ENCODE peak calls at places on chromosomes 3 and 15, in six cellular contexts. One of them, this sample, is unnamed.

GRCh38 chr3:120875989-120876388 is 32.0 kb upstream of the STXBP5L start:
- DNase-seq in COLO829: no peak
- DNase-seq in MV-4-11: no peak
- DNase-seq in cardiac septum: no peak
- DNase-seq in keratinocyte: no peak
- DNase-seq in A549: no peak
- DNase-seq in this sample: no peak

GRCh38 chr3:175956964-175957363 is 1097.8 kb downstream of the NAALADL2 start:
- DNase-seq in COLO829: peak
- DNase-seq in MV-4-11: peak
- DNase-seq in cardiac septum: no peak
- DNase-seq in keratinocyte: no peak
- DNase-seq in A549: no peak
- DNase-seq in this sample: no peak

GRCh38 chr15:101118116-101118515 is 133.7 kb downstream of the CHSY1 start:
- DNase-seq in COLO829: no peak
- DNase-seq in MV-4-11: no peak
- DNase-seq in cardiac septum: no peak
- DNase-seq in keratinocyte: no peak
- DNase-seq in A549: no peak
- DNase-seq in this sample: no peak

GRCh38 chr15:48149858-48150257 is 28.2 kb downstream of the MYEF2 start:
- DNase-seq in COLO829: no peak
- DNase-seq in MV-4-11: no peak
- DNase-seq in cardiac septum: no peak
- DNase-seq in keratinocyte: peak
- DNase-seq in A549: no peak
- DNase-seq in this sample: no peak

GRCh38 chr3:195709676-195710085 is 11.1 kb upstream of the MUC20 start:
- DNase-seq in COLO829: no peak
- DNase-seq in MV-4-11: no peak
- DNase-seq in cardiac septum: no peak
- DNase-seq in keratinocyte: no peak
- DNase-seq in A549: no peak
- DNase-seq in this sample: no peak

GRCh38 chr3:153399636-153400035 is 237.6 kb downstream of the RAP2B start:
- DNase-seq in COLO829: no peak
- DNase-seq in MV-4-11: no peak
- DNase-seq in cardiac septum: no peak
- DNase-seq in keratinocyte: no peak
- DNase-seq in A549: no peak
- DNase-seq in this sample: no peak

GRCh38 chr3:108106031-108106430 is 15.2 kb upstream of the CD47 start:
- DNase-seq in COLO829: no peak
- DNase-seq in MV-4-11: no peak
- DNase-seq in cardiac septum: no peak
- DNase-seq in keratinocyte: no peak
- DNase-seq in A549: no peak
- DNase-seq in this sample: no peak

GRCh38 chr3:107753494-107753893 is 230.7 kb downstream of the BBX start:
- DNase-seq in COLO829: peak
- DNase-seq in MV-4-11: peak
- DNase-seq in cardiac septum: no peak
- DNase-seq in keratinocyte: peak
- DNase-seq in A549: peak
- DNase-seq in this sample: no peak

GRCh38 chr3:53668872-53669271 is 174.5 kb downstream of the CACNA1D start:
- DNase-seq in COLO829: peak
- DNase-seq in MV-4-11: no peak
- DNase-seq in cardiac septum: no peak
- DNase-seq in keratinocyte: no peak
- DNase-seq in A549: no peak
- DNase-seq in this sample: no peak

GRCh38 chr3:160132226-160132625 is 93.0 kb upstream of the C3orf80 start:
- DNase-seq in COLO829: no peak
- DNase-seq in MV-4-11: no peak
- DNase-seq in cardiac septum: no peak
- DNase-seq in keratinocyte: no peak
- DNase-seq in A549: no peak
- DNase-seq in this sample: no peak

GRCh38 chr15:59208850-59209249 is 2.2 kb downstream of the LDHAL6B start:
- DNase-seq in COLO829: no peak
- DNase-seq in MV-4-11: no peak
- DNase-seq in cardiac septum: no peak
- DNase-seq in keratinocyte: no peak
- DNase-seq in A549: no peak
- DNase-seq in this sample: no peak

GRCh38 chr15:69568621-69569020 is 116.0 kb downstream of the RPLP1 start:
- DNase-seq in COLO829: no peak
- DNase-seq in MV-4-11: no peak
- DNase-seq in cardiac septum: no peak
- DNase-seq in keratinocyte: no peak
- DNase-seq in A549: no peak
- DNase-seq in this sample: peak

GRCh38 chr3:43759297-43759782 is 68.6 kb downstream of the ABHD5 start:
- DNase-seq in COLO829: no peak
- DNase-seq in MV-4-11: no peak
- DNase-seq in cardiac septum: no peak
- DNase-seq in keratinocyte: no peak
- DNase-seq in A549: peak
- DNase-seq in this sample: no peak

GRCh38 chr3:3443482-3443881 is 264.0 kb upstream of the CRBN start:
- DNase-seq in COLO829: no peak
- DNase-seq in MV-4-11: peak
- DNase-seq in cardiac septum: no peak
- DNase-seq in keratinocyte: no peak
- DNase-seq in A549: no peak
- DNase-seq in this sample: no peak

GRCh38 chr15:82944840-82945239 is 7.7 kb downstream of the HOMER2 start:
- DNase-seq in COLO829: no peak
- DNase-seq in MV-4-11: peak
- DNase-seq in cardiac septum: no peak
- DNase-seq in keratinocyte: no peak
- DNase-seq in A549: no peak
- DNase-seq in this sample: no peak

GRCh38 chr3:30448946-30449686 is 157.3 kb upstream of the TGFBR2 start:
- DNase-seq in COLO829: peak
- DNase-seq in MV-4-11: no peak
- DNase-seq in cardiac septum: no peak
- DNase-seq in keratinocyte: no peak
- DNase-seq in A549: no peak
- DNase-seq in this sample: no peak

GRCh38 chr3:122635789-122636188 is 44.9 kb upstream of the PARP14 start:
- DNase-seq in COLO829: no peak
- DNase-seq in MV-4-11: no peak
- DNase-seq in cardiac septum: no peak
- DNase-seq in keratinocyte: peak
- DNase-seq in A549: no peak
- DNase-seq in this sample: no peak

GRCh38 chr15:62938825-62939224 is 103.7 kb upstream of the TPM1 start:
- DNase-seq in COLO829: no peak
- DNase-seq in MV-4-11: peak
- DNase-seq in cardiac septum: no peak
- DNase-seq in keratinocyte: no peak
- DNase-seq in A549: no peak
- DNase-seq in this sample: no peak

GRCh38 chr3:9778102-9778501 is 8.4 kb upstream of the CAMK1 start:
- DNase-seq in COLO829: no peak
- DNase-seq in MV-4-11: peak
- DNase-seq in cardiac septum: no peak
- DNase-seq in keratinocyte: no peak
- DNase-seq in A549: no peak
- DNase-seq in this sample: no peak

GRCh38 chr15:25937796-25938195 is 74.7 kb upstream of the ATP10A start:
- DNase-seq in COLO829: no peak
- DNase-seq in MV-4-11: no peak
- DNase-seq in cardiac septum: no peak
- DNase-seq in keratinocyte: no peak
- DNase-seq in A549: no peak
- DNase-seq in this sample: no peak

GRCh38 chr15:40313531-40314398 is 6.0 kb upstream of the PLCB2 start:
- DNase-seq in COLO829: no peak
- DNase-seq in MV-4-11: peak
- DNase-seq in cardiac septum: no peak
- DNase-seq in keratinocyte: no peak
- DNase-seq in A549: no peak
- DNase-seq in this sample: no peak

GRCh38 chr3:69838217-69838616 is 99.0 kb downstream of the MITF start:
- DNase-seq in COLO829: no peak
- DNase-seq in MV-4-11: no peak
- DNase-seq in cardiac septum: no peak
- DNase-seq in keratinocyte: no peak
- DNase-seq in A549: no peak
- DNase-seq in this sample: peak

GRCh38 chr3:30035935-30036567 is 570.4 kb upstream of the TGFBR2 start:
- DNase-seq in COLO829: no peak
- DNase-seq in MV-4-11: no peak
- DNase-seq in cardiac septum: no peak
- DNase-seq in keratinocyte: no peak
- DNase-seq in A549: no peak
- DNase-seq in this sample: no peak

GRCh38 chr15:69088300-69088965 is 72.0 kb upstream of the GLCE start:
- DNase-seq in COLO829: no peak
- DNase-seq in MV-4-11: no peak
- DNase-seq in cardiac septum: no peak
- DNase-seq in keratinocyte: no peak
- DNase-seq in A549: no peak
- DNase-seq in this sample: no peak

GRCh38 chr15:43225201-43225949 is 4.6 kb upstream of the EPB42 start:
- DNase-seq in COLO829: peak
- DNase-seq in MV-4-11: peak
- DNase-seq in cardiac septum: no peak
- DNase-seq in keratinocyte: peak
- DNase-seq in A549: peak
- DNase-seq in this sample: peak

GRCh38 chr3:157520485-157521184 is 17.4 kb upstream of the VEPH1 start:
- DNase-seq in COLO829: no peak
- DNase-seq in MV-4-11: no peak
- DNase-seq in cardiac septum: no peak
- DNase-seq in keratinocyte: no peak
- DNase-seq in A549: no peak
- DNase-seq in this sample: no peak

GRCh38 chr3:57757642-57758297 is 1.7 kb downstream of the SLMAP start:
- DNase-seq in COLO829: peak
- DNase-seq in MV-4-11: no peak
- DNase-seq in cardiac septum: no peak
- DNase-seq in keratinocyte: no peak
- DNase-seq in A549: peak
- DNase-seq in this sample: no peak

This sample was measured in amniotic stem cell.